ENCODE peak calls at places on chromosomes 3 and 15, in ten cellular contexts. V is CD4-positive, alpha-beta memory T cell; M is NCI-H2171; L is DMS153; Q is C1 segment of cervical spinal cord; E is progenitor cell of endocrine pancreas; B is left colon; P is sciatic nerve; F is pancreas; U is AG10803. H is an unnamed sample.

GRCh38 chr15:101014921-101015841 is 96.0 kb downstream of the LRRK1 start:
- DNase-seq in U (peak), M (peak), F (peak), P (peak), Q (peak), E (peak), L (no peak), V (peak), B (no peak), H (peak)

GRCh38 chr3:18237251-18238005 is 187.7 kb downstream of the SATB1 start:
- DNase-seq in V (no peak), E (no peak), F (no peak), M (peak), P (no peak), L (peak), Q (no peak), U (peak), B (no peak), H (no peak)

GRCh38 chr3:177135841-177136492 is 61.3 kb downstream of the TBL1XR1 start:
- DNase-seq in B (no peak), L (no peak), F (no peak), U (no peak), V (no peak), E (no peak), P (no peak), M (no peak), Q (no peak), H (peak)

GRCh38 chr15:68389041-68389930 is 42.7 kb downstream of the ITGA11 start:
- DNase-seq in B (no peak), U (no peak), V (no peak), L (no peak), E (no peak), F (no peak), M (peak), Q (no peak), P (peak), H (no peak)

GRCh38 chr15:41695750-41696436 is 35.7 kb downstream of the MGA start:
- DNase-seq in Q (no peak), P (no peak), L (no peak), M (no peak), E (no peak), V (peak), U (no peak), F (no peak), B (no peak), H (peak)

GRCh38 chr15:78167227-78167888 is 18.2 kb downstream of the IDH3A start:
- DNase-seq in B (no peak), P (no peak), L (no peak), V (peak), M (no peak), U (no peak), E (no peak), Q (no peak), F (no peak), H (no peak)

GRCh38 chr3:104673981-104674380 is 692.7 kb upstream of the ALCAM start:
- DNase-seq in P (no peak), F (no peak), V (no peak), M (no peak), B (no peak), E (no peak), L (no peak), Q (no peak), U (no peak), H (no peak)

GRCh38 chr15:63551400-63551799 is 45.8 kb upstream of the FBXL22 start:
- DNase-seq in L (no peak), F (peak), B (no peak), V (no peak), Q (no peak), M (no peak), E (no peak), P (no peak), U (peak), H (no peak)

GRCh38 chr3:60809857-60810256 is 441.4 kb downstream of the FHIT start:
- DNase-seq in Q (no peak), P (no peak), M (no peak), E (no peak), V (no peak), U (peak), F (no peak), B (no peak), L (no peak), H (no peak)

GRCh38 chr15:90004671-90005070 is 3.5 kb downstream of the ZNF710 start:
- DNase-seq in B (no peak), M (no peak), L (no peak), F (peak), Q (no peak), V (no peak), P (no peak), U (peak), E (no peak), H (no peak)

GRCh38 chr3:134320749-134321148 is 53.5 kb downstream of the AMOTL2 start:
- DNase-seq in F (no peak), M (no peak), U (no peak), L (no peak), V (no peak), B (no peak), E (no peak), Q (no peak), P (peak), H (peak)

GRCh38 chr3:153173758-153174516 is 11.9 kb downstream of the RAP2B start:
- DNase-seq in F (no peak), L (no peak), P (no peak), U (peak), M (no peak), V (no peak), B (no peak), Q (no peak), E (no peak), H (no peak)

GRCh38 chr3:52385157-52385556 is 59.7 kb downstream of the SEMA3G start:
- DNase-seq in P (no peak), V (no peak), E (peak), F (no peak), Q (no peak), B (no peak), M (no peak), L (no peak), U (peak), H (no peak)

GRCh38 chr3:55720614-55721013 is 233.5 kb upstream of the WNT5A start:
- DNase-seq in Q (no peak), U (peak), E (no peak), P (no peak), L (no peak), B (no peak), F (no peak), M (no peak), V (no peak), H (no peak)